ENCODE peak calls at places on chromosomes 12 and 14, in four cellular contexts. H is GM12891, S is GM12878, D is K562. Y is an unnamed sample.
A peak's percentile ranks its signal among the peaks of the same experiment; 100 is the strongest.

GRCh38 chr12:21538259-21538658 is 12.2 kb downstream of the SPX start:
- DNase-seq in S (no peak), H (no peak), D (no peak), Y (no peak)

GRCh38 chr14:75283162-75283883 is 4.7 kb downstream of the FOS start:
- DNase-seq in S (no peak), D (peak; percentile 17), H (no peak), Y (peak; percentile 62)

GRCh38 chr14:93161411-93161940 is 23.2 kb downstream of the MOAP1 start:
- DNase-seq in H (no peak), S (no peak), D (no peak), Y (no peak)

GRCh38 chr14:54622189-54622958 is 55.4 kb downstream of the SAMD4A start:
- DNase-seq in S (peak; percentile 61), H (no peak), D (no peak), Y (no peak)

GRCh38 chr12:88371416-88372183 is 208.7 kb downstream of the KITLG start:
- DNase-seq in S (no peak), H (no peak), D (no peak), Y (no peak)

GRCh38 chr12:47901285-47902093 is 3.3 kb downstream of the VDR start:
- DNase-seq in H (no peak), S (no peak), D (no peak), Y (no peak)

GRCh38 chr12:96829354-96829753 is 77.7 kb upstream of the NEDD1 start:
- DNase-seq in H (no peak), S (no peak), D (no peak), Y (no peak)

GRCh38 chr12:74382994-74383393 is 154.6 kb upstream of the ATXN7L3B start:
- DNase-seq in D (no peak), H (no peak), S (no peak), Y (no peak)

GRCh38 chr14:23054000-23054811 is 3.1 kb downstream of the CDH24 start:
- DNase-seq in D (peak; percentile 48), S (no peak), H (no peak), Y (no peak)

GRCh38 chr12:131404705-131405104 is 306.2 kb upstream of the SFSWAP start:
- DNase-seq in H (no peak), S (no peak), D (no peak), Y (no peak)

GRCh38 chr12:123388218-123388947 is 4.5 kb downstream of the KMT5A start:
- DNase-seq in S (peak; percentile 21), H (peak; percentile 82), D (peak; percentile 86), Y (no peak)

GRCh38 chr14:98501335-98501734 is 770.7 kb downstream of the BCL11B start:
- DNase-seq in D (no peak), H (no peak), S (no peak), Y (no peak)

GRCh38 chr12:89351489-89352241 is 636 bp downstream of the DUSP6 start:
- DNase-seq in H (peak; percentile 19), D (no peak), S (no peak), Y (no peak)

GRCh38 chr12:124295431-124296058 is 652 bp downstream of the RFLNA start:
- DNase-seq in H (no peak), D (no peak), S (no peak), Y (no peak)

GRCh38 chr14:28831126-28831525 is 64.5 kb downstream of the FOXG1 start:
- DNase-seq in D (no peak), S (peak; percentile 84), H (peak; percentile 11), Y (no peak)

GRCh38 chr14:81161088-81161487 is 59.7 kb downstream of the GTF2A1 start:
- DNase-seq in H (no peak), S (no peak), D (no peak), Y (no peak)

GRCh38 chr12:93783827-93784226 is 106.7 kb downstream of the CRADD start:
- DNase-seq in H (no peak), S (no peak), D (no peak), Y (no peak)

GRCh38 chr14:24401810-24402702 is 3.3 kb downstream of the NYNRIN start:
- DNase-seq in S (no peak), D (no peak), H (no peak), Y (no peak)

GRCh38 chr12:16258963-16259362 is 18.5 kb downstream of the SLC15A5 start:
- DNase-seq in H (no peak), S (no peak), D (no peak), Y (no peak)

GRCh38 chr14:50785506-50786063 is 45.4 kb downstream of the NIN start:
- DNase-seq in H (no peak), S (no peak), D (no peak), Y (no peak)

GRCh38 chr14:52080817-52081755 is 12.2 kb upstream of the NID2 start:
- DNase-seq in D (no peak), H (no peak), S (no peak), Y (no peak)

GRCh38 chr12:56487448-56488040 is 417 bp downstream of the GLS2 start:
- DNase-seq in S (no peak), H (peak; percentile 35), D (no peak), Y (no peak)

GRCh38 chr14:61588419-61588901 is 106.9 kb upstream of the HIF1A start:
- DNase-seq in D (no peak), H (no peak), S (no peak), Y (no peak)

GRCh38 chr12:50922820-50923219 is 29.5 kb upstream of the HIGD1C start:
- DNase-seq in H (no peak), D (no peak), S (no peak), Y (no peak)

GRCh38 chr14:100074431-100075100 is 9.3 kb downstream of the EVL start:
- DNase-seq in D (no peak), S (no peak), H (no peak), Y (no peak)

GRCh38 chr14:100071545-100071944 is 6.3 kb downstream of the EVL start:
- DNase-seq in S (no peak), H (no peak), D (no peak), Y (no peak)

GRCh38 chr14:100076133-100076532 is 10.9 kb downstream of the EVL start:
- DNase-seq in H (no peak), S (no peak), D (peak; percentile 35), Y (peak; percentile 90)

GRCh38 chr14:100070310-100070709 is 5.1 kb downstream of the EVL start:
- DNase-seq in S (no peak), H (no peak), D (no peak), Y (no peak)

GRCh38 chr14:100072783-100073346 is 7.6 kb downstream of the EVL start:
- DNase-seq in S (no peak), D (peak; percentile 33), H (no peak), Y (peak; percentile 73)
- TF ChIP-seq SPI1 in S (peak; percentile 21), D (no peak), H (peak; percentile 1), Y (peak; percentile 38)

DNA sequence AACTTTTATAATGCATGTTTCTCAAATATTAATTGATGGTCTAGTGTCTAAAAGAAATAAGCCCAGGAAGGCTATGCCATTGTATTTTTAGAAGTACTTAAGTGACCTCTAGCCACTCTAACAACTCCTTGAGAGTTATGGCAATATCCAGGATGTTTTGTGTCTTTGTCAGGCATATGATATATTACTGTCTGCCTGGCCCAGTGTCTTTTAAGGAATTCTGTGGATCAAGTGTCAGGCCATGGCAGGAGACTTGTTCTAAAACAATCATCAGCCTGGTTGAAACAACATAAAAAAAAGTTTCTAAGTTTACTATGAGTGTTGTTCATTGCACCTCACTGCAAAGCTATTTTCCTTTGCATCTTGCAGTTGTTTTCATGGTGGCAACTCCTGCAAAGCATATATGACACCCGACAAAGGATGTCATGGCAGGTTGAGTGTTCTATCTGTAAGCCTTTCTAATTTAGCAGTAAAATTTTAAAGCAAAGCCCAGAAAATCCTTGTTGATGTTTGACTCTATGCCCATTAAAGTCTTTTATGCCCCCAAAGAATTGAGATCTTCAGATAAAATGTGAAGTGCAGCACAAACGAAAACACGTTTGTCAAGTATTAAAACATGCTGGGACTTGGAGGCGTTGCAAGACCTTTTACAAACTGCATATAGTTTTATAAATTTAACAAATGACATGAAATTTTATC is 89.5 kb upstream of the SLC38A2 start:
- DNase-seq in D (no peak), H (no peak), S (no peak), Y (no peak)
- TF ChIP-seq SPI1 in D (no peak), H (no peak), S (no peak), Y (no peak)

GRCh38 chr14:26330982-26331381 is 266.9 kb downstream of the NOVA1 start:
- DNase-seq in H (no peak), S (no peak), D (no peak), Y (no peak)

GRCh38 chr14:26332966-26333365 is 264.9 kb downstream of the NOVA1 start:
- DNase-seq in H (no peak), S (no peak), D (no peak), Y (no peak)

GRCh38 chr14:26328766-26329165 is 269.1 kb downstream of the NOVA1 start:
- DNase-seq in D (no peak), H (no peak), S (no peak), Y (no peak)

DNA sequence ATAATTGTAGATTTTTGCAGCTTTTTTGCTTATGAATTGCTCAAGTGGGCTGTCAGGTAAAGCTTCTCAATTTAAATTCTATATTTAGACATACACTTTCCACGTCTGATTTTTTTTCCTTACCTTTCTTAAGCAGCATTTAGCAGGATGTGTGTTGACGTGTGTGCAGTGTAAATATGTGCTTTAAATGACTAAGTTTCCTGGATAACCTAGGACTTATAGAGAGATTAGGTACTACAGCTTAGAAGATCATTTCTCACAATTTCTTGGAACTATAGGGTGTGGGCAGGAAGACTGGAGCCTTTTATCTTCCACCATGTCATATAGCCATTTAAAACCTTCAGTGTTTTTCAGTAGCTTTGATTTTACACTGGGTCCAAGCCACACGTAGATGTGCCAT is 263.5 kb downstream of the NOVA1 start:
- DNase-seq in S (no peak), D (no peak), H (no peak), Y (no peak)
- TF ChIP-seq SPI1 in S (no peak), D (no peak), H (no peak), Y (no peak)

DNA sequence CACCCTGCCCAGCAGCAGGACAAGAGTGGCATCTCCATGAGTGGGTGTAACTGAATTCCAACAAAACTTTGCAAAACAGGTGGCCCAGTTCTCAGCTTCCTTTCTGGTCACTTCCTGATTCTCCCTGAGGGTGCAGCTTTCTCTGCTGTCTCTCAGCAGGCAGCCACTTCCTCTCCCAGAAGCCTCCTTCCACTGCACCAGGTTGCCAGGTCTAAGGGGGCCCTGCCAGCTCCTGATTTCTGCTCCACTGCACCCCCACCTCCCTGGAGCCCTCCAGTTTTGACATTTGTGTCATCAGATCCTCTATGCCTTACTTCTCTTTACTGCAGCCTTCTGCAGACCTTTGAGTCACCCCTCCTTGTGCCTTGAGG is 341.0 kb upstream of the FKBP4 start:
- DNase-seq in D (no peak), S (no peak), H (no peak), Y (peak; percentile 76)
- TF ChIP-seq SPI1 in D (peak; percentile 11), S (peak; percentile 10), H (no peak), Y (peak; percentile 99)

GRCh38 chr14:26872510-26872909 is 274.7 kb upstream of the NOVA1 start:
- DNase-seq in S (no peak), H (no peak), D (no peak), Y (no peak)
- TF ChIP-seq SPI1 in S (no peak), H (no peak), D (no peak), Y (no peak)

GRCh38 chr12:41032386-41032785 is 155.7 kb upstream of the PDZRN4 start:
- DNase-seq in H (no peak), D (no peak), S (no peak), Y (no peak)

DNA sequence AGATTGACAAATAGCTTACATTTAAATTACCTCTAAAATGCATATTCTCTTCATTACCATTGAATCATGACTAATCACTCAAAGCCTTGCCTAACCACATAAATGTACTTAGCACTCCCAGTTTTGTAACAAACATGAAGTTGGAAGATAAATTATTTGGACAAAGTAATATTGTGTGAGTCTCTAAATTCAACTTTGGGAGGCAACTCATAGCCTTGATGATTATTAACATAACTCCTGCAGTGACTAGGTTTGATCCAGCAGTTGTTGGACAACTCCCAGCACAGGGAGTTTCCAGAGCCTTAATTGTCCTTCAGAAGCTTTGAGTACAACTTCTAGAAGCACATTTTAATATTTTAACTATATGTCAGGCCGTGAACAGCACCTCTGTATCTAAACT is 153.4 kb upstream of the PDZRN4 start:
- DNase-seq in H (no peak), S (no peak), D (no peak), Y (no peak)
- TF ChIP-seq SPI1 in H (no peak), S (no peak), D (no peak), Y (no peak)